ENCODE peak calls at places on chromosome 1, in five cellular contexts. A is left lung; H is CD4-positive, alpha-beta memory T cell; G is lung; V is pancreas. K is an unnamed sample.

GRCh38 chr1:150791587-150791986 is 16.5 kb downstream of the CTSK start:
- DNase-seq in A (no peak), V (no peak), H (no peak), G (no peak), K (no peak)

GRCh38 chr1:8158995-8159394 is 132.9 kb upstream of the ERRFI1 start:
- DNase-seq in H (no peak), V (no peak), A (no peak), G (no peak), K (no peak)

GRCh38 chr1:11518791-11519628 is 40.1 kb downstream of the DISP3 start:
- DNase-seq in A (peak; percentile 16), V (no peak), G (no peak), H (no peak), K (no peak)

GRCh38 chr1:223683586-223684487 is 18.3 kb upstream of the CAPN8 start:
- DNase-seq in H (peak; percentile 44), A (no peak), V (no peak), G (peak; percentile 60), K (peak; percentile 62)

GRCh38 chr1:160149235-160149634 is 2.2 kb upstream of the ATP1A4 start:
- DNase-seq in G (no peak), A (no peak), H (no peak), V (no peak), K (no peak)

GRCh38 chr1:169019419-169020058 is 87.0 kb upstream of the ATP1B1 start:
- DNase-seq in G (no peak), A (no peak), V (no peak), H (no peak), K (no peak)

GRCh38 chr1:6419397-6419802 is 319 bp downstream of the HES2 start:
- DNase-seq in H (no peak), A (no peak), V (no peak), G (no peak), K (no peak)

GRCh38 chr1:116573388-116574100 is 2.7 kb upstream of the CD58 start:
- DNase-seq in H (no peak), A (no peak), G (no peak), V (no peak), K (no peak)

GRCh38 chr1:67626495-67627235 is 58.3 kb upstream of the GADD45A start:
- DNase-seq in V (no peak), H (no peak), A (no peak), G (no peak), K (no peak)

GRCh38 chr1:12541274-12542137 is 76.5 kb downstream of the DHRS3 start:
- DNase-seq in V (peak; percentile 50), G (no peak), A (no peak), H (no peak), K (no peak)

GRCh38 chr1:24909388-24909898 is 20.6 kb downstream of the RUNX3 start:
- DNase-seq in A (peak; percentile 60), H (no peak), V (no peak), G (peak; percentile 69), K (no peak)

GRCh38 chr1:154115180-154115579 is 39.7 kb downstream of the NUP210L start:
- DNase-seq in H (peak; percentile 26), A (no peak), V (no peak), G (no peak), K (no peak)

GRCh38 chr1:241074507-241074906 is 282.5 kb downstream of the RGS7 start:
- DNase-seq in V (no peak), H (no peak), G (no peak), A (no peak), K (no peak)

GRCh38 chr1:186210258-186210657 is 164.8 kb downstream of the TPR start:
- DNase-seq in G (no peak), A (no peak), H (no peak), V (no peak), K (no peak)

GRCh38 chr1:4880621-4881020 is 226.2 kb downstream of the AJAP1 start:
- DNase-seq in A (no peak), H (no peak), V (no peak), G (no peak), K (no peak)

GRCh38 chr1:70840260-70840953 is 207.2 kb downstream of the PTGER3 start:
- DNase-seq in G (no peak), A (no peak), V (no peak), H (no peak), K (no peak)

GRCh38 chr1:39508857-39509305 is 17.4 kb downstream of the BMP8A start:
- DNase-seq in H (no peak), A (no peak), G (no peak), V (no peak), K (no peak)

GRCh38 chr1:93717639-93718038 is 36.0 kb upstream of the BCAR3 start:
- DNase-seq in A (no peak), H (no peak), G (no peak), V (no peak), K (no peak)

GRCh38 chr1:168636642-168637111 is 60.3 kb downstream of the XCL1 start:
- DNase-seq in V (no peak), A (no peak), H (no peak), G (no peak), K (no peak)

GRCh38 chr1:45585110-45585426 is 1.2 kb downstream of the NASP start:
- DNase-seq in A (no peak), H (no peak), G (no peak), V (no peak), K (no peak)

GRCh38 chr1:67752306-67752705 is 67.3 kb downstream of the GADD45A start:
- DNase-seq in H (no peak), V (no peak), G (no peak), A (no peak), K (no peak)

GRCh38 chr1:37954316-37954971 is 7.6 kb upstream of the INPP5B start:
- DNase-seq in A (no peak), V (no peak), H (no peak), G (no peak), K (no peak)

GRCh38 chr1:46519209-46519608 is 29.6 kb downstream of the DMBX1 start:
- DNase-seq in H (no peak), G (no peak), A (no peak), V (no peak), K (no peak)

GRCh38 chr1:95084317-95085176 is 11.8 kb upstream of the ALG14 start:
- DNase-seq in H (peak; percentile 16), A (no peak), V (no peak), G (no peak), K (peak; percentile 17)

GRCh38 chr1:16281765-16282164 is 44.8 kb upstream of the CPLANE2 start:
- DNase-seq in A (no peak), H (no peak), V (no peak), G (peak; percentile 40), K (no peak)

GRCh38 chr1:94646151-94646643 is 104.6 kb upstream of the F3 start:
- DNase-seq in G (no peak), A (no peak), H (no peak), V (no peak), K (no peak)

GRCh38 chr1:54883349-54884102 is 3.5 kb downstream of the DHCR24 start:
- DNase-seq in A (no peak), H (no peak), G (peak; percentile 53), V (no peak), K (no peak)

GRCh38 chr1:8055973-8056372 is 29.9 kb upstream of the ERRFI1 start:
- DNase-seq in A (no peak), G (no peak), V (no peak), H (no peak), K (no peak)

GRCh38 chr1:211326528-211327340 is at the start of gene TRAF5:
- DNase-seq in A (peak; percentile 46), G (peak; percentile 38), H (peak; percentile 46), V (peak; percentile 83), K (peak; percentile 53)

GRCh38 chr1:116569776-116570357 is 959 bp downstream of the CD58 start:
- DNase-seq in H (peak; percentile 62), V (peak; percentile 60), A (peak; percentile 59), G (peak; percentile 75), K (peak; percentile 25)

GRCh38 chr1:30562559-30562958 is 160.8 kb downstream of the MATN1 start:
- DNase-seq in A (no peak), G (no peak), V (no peak), H (no peak), K (no peak)

GRCh38 chr1:69180358-69180757 is 387.4 kb upstream of the LRRC7 start:
- DNase-seq in A (no peak), G (no peak), H (no peak), V (no peak), K (no peak)

GRCh38 chr1:226602186-226603029 is 53.8 kb downstream of the STUM start:
- DNase-seq in H (no peak), G (peak; percentile 34), V (no peak), A (no peak), K (no peak)

DNA sequence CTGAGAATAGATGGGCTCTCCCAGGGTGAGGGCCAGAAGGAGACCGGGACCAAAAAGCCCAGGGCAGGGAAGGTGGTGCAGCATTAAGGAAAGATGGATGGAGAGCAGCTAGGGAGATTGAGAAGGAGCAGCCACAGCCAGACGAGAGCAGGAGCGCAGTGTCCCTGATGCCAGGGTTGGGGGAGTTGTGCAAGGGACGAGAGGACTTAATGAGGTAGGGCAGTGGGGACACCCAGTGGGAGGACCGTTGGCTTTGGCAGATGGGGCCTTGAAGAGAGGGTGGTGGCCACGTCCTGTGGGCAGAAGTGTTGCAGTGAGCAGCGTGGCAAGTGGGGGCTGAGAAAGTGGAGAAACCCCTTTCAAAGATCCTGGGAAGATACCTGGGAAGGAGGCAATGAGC is 38.0 kb upstream of the KDM4A start:
- DNase-seq in G (no peak), A (no peak), V (no peak), H (no peak), K (no peak)
- H3K36me3 ChIP-seq in G (no peaks in the 10 kb centered on the region), A (no peaks in the 10 kb centered on the region), V (no peaks in the 10 kb centered on the region), H (no peaks in the 10 kb centered on the region), K (no peaks in the 10 kb centered on the region)

GRCh38 chr1:9558271-9558945 is 19.1 kb downstream of the SLC25A33 start:
- DNase-seq in V (no peak), G (no peak), A (no peak), H (no peak), K (no peak)
- H3K36me3 ChIP-seq in V (no peaks in the 10 kb centered on the region), G (peaks cover 9% of the 10 kb centered on the region), A (no peaks in the 10 kb centered on the region), H (peaks cover 6% of the 10 kb centered on the region), K (peaks cover 14% of the 10 kb centered on the region)

GRCh38 chr1:52139817-52140540 is 1.9 kb upstream of the ZFYVE9 start:
- DNase-seq in A (no peak), G (no peak), H (peak; percentile 25), V (no peak), K (no peak)
- H3K36me3 ChIP-seq in A (no peaks in the 10 kb centered on the region), G (no peaks in the 10 kb centered on the region), H (no peaks in the 10 kb centered on the region), V (no peaks in the 10 kb centered on the region), K (no peaks in the 10 kb centered on the region)

DNA sequence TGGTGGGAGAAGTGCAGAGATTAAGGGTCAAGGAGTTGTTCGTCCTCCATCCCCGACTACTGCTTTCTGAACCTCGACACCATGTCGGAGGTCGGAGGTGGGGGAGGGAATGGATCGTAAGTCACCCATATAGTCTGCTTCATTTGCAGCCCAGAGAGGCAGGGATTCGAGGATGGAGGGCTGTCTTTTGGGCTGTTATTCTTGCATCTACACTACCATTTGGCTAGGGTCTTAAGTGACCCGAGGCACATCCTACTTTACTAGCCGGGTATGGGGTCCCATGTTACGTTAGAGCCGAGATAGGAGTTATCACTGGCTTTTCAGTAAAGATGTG is 582 bp downstream of the USP21 start:
- DNase-seq in G (no peak), A (no peak), H (no peak), V (no peak), K (no peak)
- H3K36me3 ChIP-seq in G (peaks cover 2% of the 10 kb centered on the region), A (no peaks in the 10 kb centered on the region), H (peaks cover 19% of the 10 kb centered on the region), V (no peaks in the 10 kb centered on the region), K (no peaks in the 10 kb centered on the region)

K was measured in CD8-positive, alpha-beta T cell.